ENCODE peak calls at places on chromosomes 3 and 15, in five cellular contexts. L is amniotic stem cell; K is stimulated activated CD8-positive, alpha-beta memory T cell treated with anti-CD3 and anti-CD28 coated beads, Interleukin-12 subunit alpha, Interleukin-12 subunit beta, amount 100 ng/mL, for 4 hours; C is M059J; N is CD8-positive, alpha-beta memory T cell. I is an unnamed sample.

GRCh38 chr3:186152889-186153292 is 44.0 kb upstream of the ETV5 start:
- DNase-seq in L (no peak), K (no peak), C (no peak), N (no peak), I (no peak)

GRCh38 chr15:29822685-29823459 is 604 bp upstream of the TJP1 start:
- DNase-seq in L (peak), K (no peak), C (peak), N (peak), I (peak)

GRCh38 chr3:25831578-25831977 is 41.7 kb downstream of the OXSM start:
- DNase-seq in L (no peak), K (no peak), C (peak), N (no peak), I (peak)

GRCh38 chr15:90160781-90161727 is 40.1 kb upstream of the SEMA4B start:
- DNase-seq in L (no peak), K (no peak), C (no peak), N (no peak), I (no peak)

GRCh38 chr15:63436872-63437375 is 55.3 kb upstream of the CA12 start:
- DNase-seq in L (peak), K (peak), C (peak), N (peak), I (no peak)

GRCh38 chr3:10315771-10316344 is 5.1 kb downstream of the SEC13 start:
- DNase-seq in L (no peak), K (no peak), C (no peak), N (no peak), I (no peak)

GRCh38 chr3:13332740-13333139 is 87.4 kb downstream of the NUP210 start:
- DNase-seq in L (no peak), K (no peak), C (no peak), N (no peak), I (no peak)

GRCh38 chr3:154431043-154431442 is 1.1 kb upstream of the GPR149 start:
- DNase-seq in L (no peak), K (no peak), C (no peak), N (no peak), I (no peak)

GRCh38 chr3:39981547-39982184 is 172.3 kb downstream of the MYRIP start:
- DNase-seq in L (no peak), K (no peak), C (no peak), N (no peak), I (no peak)

GRCh38 chr3:55090746-55091145 is 162.9 kb upstream of the LRTM1 start:
- DNase-seq in L (no peak), K (no peak), C (no peak), N (no peak), I (no peak)

GRCh38 chr3:148077318-148077923 is 620.3 kb upstream of the AGTR1 start:
- DNase-seq in L (no peak), K (no peak), C (peak), N (no peak), I (peak)

GRCh38 chr15:20353966-20354883 is 187.4 kb downstream of the GOLGA6L6 start:
- DNase-seq in L (no peak), K (no peak), C (no peak), N (no peak), I (no peak)

GRCh38 chr15:92899910-92900711 is at the start of gene CHD2:
- DNase-seq in L (peak), K (peak), C (peak), N (peak), I (peak)

GRCh38 chr3:30475038-30475808 is 131.2 kb upstream of the TGFBR2 start:
- DNase-seq in L (no peak), K (no peak), C (no peak), N (peak), I (no peak)

GRCh38 chr15:92818658-92819311 is 81.3 kb upstream of the CHD2 start:
- DNase-seq in L (no peak), K (no peak), C (no peak), N (no peak), I (no peak)

GRCh38 chr15:69666441-69666882 is 213.8 kb downstream of the RPLP1 start:
- DNase-seq in L (no peak), K (no peak), C (peak), N (no peak), I (no peak)

GRCh38 chr3:71415708-71416108 is 167.8 kb downstream of the FOXP1 start:
- DNase-seq in L (no peak), K (no peak), C (peak), N (peak), I (no peak)

GRCh38 chr15:32763295-32763694 is 45.5 kb downstream of the GREM1 start:
- DNase-seq in L (no peak), K (no peak), C (no peak), N (no peak), I (no peak)

GRCh38 chr3:165805834-165806561 is 31.2 kb downstream of the BCHE start:
- DNase-seq in L (no peak), K (no peak), C (peak), N (no peak), I (no peak)

GRCh38 chr3:187122261-187122660 is 17.0 kb downstream of the RPL39L start:
- DNase-seq in L (no peak), K (no peak), C (no peak), N (no peak), I (no peak)

GRCh38 chr3:124217542-124217941 is 225.6 kb upstream of the ROPN1 start:
- DNase-seq in L (peak), K (no peak), C (peak), N (no peak), I (no peak)

GRCh38 chr3:141106842-141107241 is 55.7 kb downstream of the SPSB4 start:
- DNase-seq in L (no peak), K (no peak), C (no peak), N (no peak), I (no peak)

GRCh38 chr15:74172751-74173544 is 562 bp upstream of the ISLR start:
- DNase-seq in L (no peak), K (no peak), C (no peak), N (no peak), I (no peak)

I was measured in SW 1271.